ENCODE peak calls at places on chromosomes 6 and 20, in six cellular contexts. Q is T-cell; C is heart left ventricle; J is DND-41; R is lung; W is stimulated activated memory B cell treated with anti-CD40 and anti-IgM and Interleukin-4, amounts not matched to agents 10 μg/mL and 1 μg/mL and 100 μg/mL, for 72 hours. L is an unnamed sample.

GRCh38 chr20:63588641-63589041 is 14.6 kb upstream of the HELZ2 start:
- ATAC-seq in Q (no peak), C (no peak), J (no peak), R (no peak), W (no peak), L (no peak)

GRCh38 chr6:110341671-110342304 is 16.4 kb downstream of the METTL24 start:
- ATAC-seq in Q (no peak), C (no peak), J (no peak), R (no peak), W (no peak), L (no peak)

GRCh38 chr20:59783020-59784010 is 150.1 kb downstream of the SYCP2 start:
- ATAC-seq in Q (no peak), C (peak), J (peak), R (no peak), W (no peak), L (no peak)

GRCh38 chr6:143528164-143528811 is 16.8 kb upstream of the FUCA2 start:
- ATAC-seq in Q (peak), C (no peak), J (peak), R (no peak), W (peak), L (no peak)

GRCh38 chr6:21501815-21502214 is 91.7 kb upstream of the SOX4 start:
- ATAC-seq in Q (no peak), C (no peak), J (no peak), R (no peak), W (no peak), L (no peak)

GRCh38 chr6:107292570-107293285 is 166.6 kb downstream of the PDSS2 start:
- ATAC-seq in Q (no peak), C (peak), J (no peak), R (no peak), W (no peak), L (no peak)

GRCh38 chr6:147700436-147701209 is 192.1 kb downstream of the SAMD5 start:
- ATAC-seq in Q (no peak), C (no peak), J (no peak), R (no peak), W (no peak), L (no peak)

GRCh38 chr6:15519681-15520080 is 143.1 kb downstream of the DTNBP1 start:
- ATAC-seq in Q (no peak), C (no peak), J (no peak), R (no peak), W (no peak), L (no peak)

GRCh38 chr6:41122918-41123317 is 31.2 kb downstream of the TREML1 start:
- ATAC-seq in Q (no peak), C (no peak), J (no peak), R (no peak), W (no peak), L (no peak)

GRCh38 chr6:32692019-32692418 is 25.6 kb upstream of the HLA-DQB1 start:
- ATAC-seq in Q (no peak), C (no peak), J (no peak), R (peak), W (peak), L (no peak)

GRCh38 chr6:32972353-32973143 is 4.2 kb downstream of the BRD2 start:
- ATAC-seq in Q (peak), C (peak), J (no peak), R (peak), W (no peak), L (no peak)

GRCh38 chr6:54878705-54879104 is 32.1 kb downstream of the FAM83B start:
- ATAC-seq in Q (no peak), C (no peak), J (no peak), R (no peak), W (no peak), L (no peak)

GRCh38 chr20:10316582-10316981 is 98.0 kb downstream of the SNAP25 start:
- ATAC-seq in Q (no peak), C (no peak), J (no peak), R (no peak), W (no peak), L (no peak)

GRCh38 chr6:1267057-1267732 is 44.7 kb upstream of the FOXQ1 start:
- ATAC-seq in Q (no peak), C (no peak), J (no peak), R (no peak), W (no peak), L (no peak)

GRCh38 chr20:56513096-56513806 is 11.3 kb upstream of the FAM209A start:
- ATAC-seq in Q (no peak), C (no peak), J (no peak), R (no peak), W (no peak), L (no peak)

GRCh38 chr20:44018684-44019637 is 104.3 kb downstream of the TOX2 start:
- ATAC-seq in Q (no peak), C (no peak), J (peak), R (no peak), W (no peak), L (no peak)

GRCh38 chr6:52925919-52926792 is 16.7 kb upstream of the GSTA3 start:
- ATAC-seq in Q (no peak), C (no peak), J (no peak), R (no peak), W (no peak), L (no peak)

GRCh38 chr6:54980511-54981275 is 134.1 kb downstream of the FAM83B start:
- ATAC-seq in Q (no peak), C (no peak), J (no peak), R (no peak), W (no peak), L (no peak)

GRCh38 chr6:144580771-144581170 is 295.6 kb downstream of the UTRN start:
- ATAC-seq in Q (no peak), C (no peak), J (no peak), R (no peak), W (no peak), L (no peak)

L was measured in gastroesophageal sphincter.